ENCODE peak calls at places on chromosomes 7 and 10, in ten cellular contexts. One of them, this sample, is unnamed.

GRCh38 chr7:140899883-140900282 is 24.8 kb downstream of the BRAF start:
- DNase-seq in activated naive CD8-positive, alpha-beta T cell treated with anti-CD3 and anti-CD28 coated beads, Interleukin-2, amount 10 ng/mL, durations not matched to agents 7 days and 5 days: no peak
- DNase-seq in amygdala: no peak
- DNase-seq in OCI-M1: no peak
- DNase-seq in stimulated activated naive CD4-positive, alpha-beta T cell: no peak
- DNase-seq in heart left ventricle: no peak
- DNase-seq in neural crest cell: no peak
- DNase-seq in fibroblast of the aortic adventitia: no peak
- DNase-seq in hepatic stellate cell: no peak
- DNase-seq in thyroid gland: no peak
- DNase-seq in this sample: peak

GRCh38 chr7:101677421-101678137 is 48.5 kb upstream of the MYL10 start:
- DNase-seq in activated naive CD8-positive, alpha-beta T cell treated with anti-CD3 and anti-CD28 coated beads, Interleukin-2, amount 10 ng/mL, durations not matched to agents 7 days and 5 days: no peak
- DNase-seq in amygdala: no peak
- DNase-seq in OCI-M1: no peak
- DNase-seq in stimulated activated naive CD4-positive, alpha-beta T cell: no peak
- DNase-seq in heart left ventricle: no peak
- DNase-seq in neural crest cell: no peak
- DNase-seq in fibroblast of the aortic adventitia: no peak
- DNase-seq in hepatic stellate cell: no peak
- DNase-seq in thyroid gland: no peak
- DNase-seq in this sample: no peak

GRCh38 chr7:20340839-20341238 is 10.1 kb downstream of the ITGB8 start:
- DNase-seq in activated naive CD8-positive, alpha-beta T cell treated with anti-CD3 and anti-CD28 coated beads, Interleukin-2, amount 10 ng/mL, durations not matched to agents 7 days and 5 days: no peak
- DNase-seq in amygdala: no peak
- DNase-seq in OCI-M1: no peak
- DNase-seq in stimulated activated naive CD4-positive, alpha-beta T cell: no peak
- DNase-seq in heart left ventricle: no peak
- DNase-seq in neural crest cell: no peak
- DNase-seq in fibroblast of the aortic adventitia: no peak
- DNase-seq in hepatic stellate cell: no peak
- DNase-seq in thyroid gland: peak
- DNase-seq in this sample: peak

GRCh38 chr10:50464004-50464409 is 159.7 kb downstream of the SGMS1 start:
- DNase-seq in activated naive CD8-positive, alpha-beta T cell treated with anti-CD3 and anti-CD28 coated beads, Interleukin-2, amount 10 ng/mL, durations not matched to agents 7 days and 5 days: no peak
- DNase-seq in amygdala: no peak
- DNase-seq in OCI-M1: peak
- DNase-seq in stimulated activated naive CD4-positive, alpha-beta T cell: no peak
- DNase-seq in heart left ventricle: no peak
- DNase-seq in neural crest cell: no peak
- DNase-seq in fibroblast of the aortic adventitia: no peak
- DNase-seq in hepatic stellate cell: no peak
- DNase-seq in thyroid gland: peak
- DNase-seq in this sample: no peak

GRCh38 chr10:23834096-23834495 is 374.8 kb upstream of the KIAA1217 start:
- DNase-seq in activated naive CD8-positive, alpha-beta T cell treated with anti-CD3 and anti-CD28 coated beads, Interleukin-2, amount 10 ng/mL, durations not matched to agents 7 days and 5 days: no peak
- DNase-seq in amygdala: no peak
- DNase-seq in OCI-M1: no peak
- DNase-seq in stimulated activated naive CD4-positive, alpha-beta T cell: no peak
- DNase-seq in heart left ventricle: no peak
- DNase-seq in neural crest cell: no peak
- DNase-seq in fibroblast of the aortic adventitia: no peak
- DNase-seq in hepatic stellate cell: no peak
- DNase-seq in thyroid gland: no peak
- DNase-seq in this sample: no peak

GRCh38 chr10:89283988-89284475 is 17.8 kb upstream of the IFIT2 start:
- DNase-seq in activated naive CD8-positive, alpha-beta T cell treated with anti-CD3 and anti-CD28 coated beads, Interleukin-2, amount 10 ng/mL, durations not matched to agents 7 days and 5 days: no peak
- DNase-seq in amygdala: no peak
- DNase-seq in OCI-M1: no peak
- DNase-seq in stimulated activated naive CD4-positive, alpha-beta T cell: no peak
- DNase-seq in heart left ventricle: peak
- DNase-seq in neural crest cell: no peak
- DNase-seq in fibroblast of the aortic adventitia: peak
- DNase-seq in hepatic stellate cell: no peak
- DNase-seq in thyroid gland: peak
- DNase-seq in this sample: no peak

GRCh38 chr10:75956624-75957023 is 525.2 kb downstream of the LRMDA start:
- DNase-seq in activated naive CD8-positive, alpha-beta T cell treated with anti-CD3 and anti-CD28 coated beads, Interleukin-2, amount 10 ng/mL, durations not matched to agents 7 days and 5 days: no peak
- DNase-seq in amygdala: no peak
- DNase-seq in OCI-M1: peak
- DNase-seq in stimulated activated naive CD4-positive, alpha-beta T cell: no peak
- DNase-seq in heart left ventricle: no peak
- DNase-seq in neural crest cell: no peak
- DNase-seq in fibroblast of the aortic adventitia: peak
- DNase-seq in hepatic stellate cell: no peak
- DNase-seq in thyroid gland: no peak
- DNase-seq in this sample: no peak

GRCh38 chr10:87782721-87783120 is 35.3 kb downstream of the ATAD1 start:
- DNase-seq in activated naive CD8-positive, alpha-beta T cell treated with anti-CD3 and anti-CD28 coated beads, Interleukin-2, amount 10 ng/mL, durations not matched to agents 7 days and 5 days: no peak
- DNase-seq in amygdala: no peak
- DNase-seq in OCI-M1: no peak
- DNase-seq in stimulated activated naive CD4-positive, alpha-beta T cell: no peak
- DNase-seq in heart left ventricle: no peak
- DNase-seq in neural crest cell: no peak
- DNase-seq in fibroblast of the aortic adventitia: no peak
- DNase-seq in hepatic stellate cell: no peak
- DNase-seq in thyroid gland: no peak
- DNase-seq in this sample: no peak

GRCh38 chr7:37964196-37964595 is 43.8 kb downstream of the EPDR1 start:
- DNase-seq in activated naive CD8-positive, alpha-beta T cell treated with anti-CD3 and anti-CD28 coated beads, Interleukin-2, amount 10 ng/mL, durations not matched to agents 7 days and 5 days: no peak
- DNase-seq in amygdala: no peak
- DNase-seq in OCI-M1: no peak
- DNase-seq in stimulated activated naive CD4-positive, alpha-beta T cell: no peak
- DNase-seq in heart left ventricle: no peak
- DNase-seq in neural crest cell: no peak
- DNase-seq in fibroblast of the aortic adventitia: no peak
- DNase-seq in hepatic stellate cell: no peak
- DNase-seq in thyroid gland: no peak
- DNase-seq in this sample: no peak

GRCh38 chr7:44994877-44995554 is 5.0 kb upstream of the CCM2 start:
- DNase-seq in activated naive CD8-positive, alpha-beta T cell treated with anti-CD3 and anti-CD28 coated beads, Interleukin-2, amount 10 ng/mL, durations not matched to agents 7 days and 5 days: no peak
- DNase-seq in amygdala: no peak
- DNase-seq in OCI-M1: peak
- DNase-seq in stimulated activated naive CD4-positive, alpha-beta T cell: no peak
- DNase-seq in heart left ventricle: no peak
- DNase-seq in neural crest cell: no peak
- DNase-seq in fibroblast of the aortic adventitia: no peak
- DNase-seq in hepatic stellate cell: no peak
- DNase-seq in thyroid gland: no peak
- DNase-seq in this sample: no peak

GRCh38 chr7:87218941-87219544 is 489 bp downstream of the TMEM243 start:
- DNase-seq in activated naive CD8-positive, alpha-beta T cell treated with anti-CD3 and anti-CD28 coated beads, Interleukin-2, amount 10 ng/mL, durations not matched to agents 7 days and 5 days: no peak
- DNase-seq in amygdala: peak
- DNase-seq in OCI-M1: peak
- DNase-seq in stimulated activated naive CD4-positive, alpha-beta T cell: peak
- DNase-seq in heart left ventricle: peak
- DNase-seq in neural crest cell: no peak
- DNase-seq in fibroblast of the aortic adventitia: peak
- DNase-seq in hepatic stellate cell: peak
- DNase-seq in thyroid gland: peak
- DNase-seq in this sample: peak

GRCh38 chr7:19327011-19327410 is 181.8 kb upstream of the FERD3L start:
- DNase-seq in activated naive CD8-positive, alpha-beta T cell treated with anti-CD3 and anti-CD28 coated beads, Interleukin-2, amount 10 ng/mL, durations not matched to agents 7 days and 5 days: no peak
- DNase-seq in amygdala: no peak
- DNase-seq in OCI-M1: peak
- DNase-seq in stimulated activated naive CD4-positive, alpha-beta T cell: no peak
- DNase-seq in heart left ventricle: no peak
- DNase-seq in neural crest cell: no peak
- DNase-seq in fibroblast of the aortic adventitia: peak
- DNase-seq in hepatic stellate cell: no peak
- DNase-seq in thyroid gland: no peak
- DNase-seq in this sample: no peak

GRCh38 chr7:151981223-151981622 is 25.0 kb downstream of the GALNTL5 start:
- DNase-seq in activated naive CD8-positive, alpha-beta T cell treated with anti-CD3 and anti-CD28 coated beads, Interleukin-2, amount 10 ng/mL, durations not matched to agents 7 days and 5 days: no peak
- DNase-seq in amygdala: no peak
- DNase-seq in OCI-M1: no peak
- DNase-seq in stimulated activated naive CD4-positive, alpha-beta T cell: no peak
- DNase-seq in heart left ventricle: no peak
- DNase-seq in neural crest cell: no peak
- DNase-seq in fibroblast of the aortic adventitia: no peak
- DNase-seq in hepatic stellate cell: no peak
- DNase-seq in thyroid gland: no peak
- DNase-seq in this sample: no peak

GRCh38 chr10:133272964-133273420 is 3.7 kb downstream of the ADAM8 start:
- DNase-seq in activated naive CD8-positive, alpha-beta T cell treated with anti-CD3 and anti-CD28 coated beads, Interleukin-2, amount 10 ng/mL, durations not matched to agents 7 days and 5 days: no peak
- DNase-seq in amygdala: no peak
- DNase-seq in OCI-M1: no peak
- DNase-seq in stimulated activated naive CD4-positive, alpha-beta T cell: no peak
- DNase-seq in heart left ventricle: no peak
- DNase-seq in neural crest cell: no peak
- DNase-seq in fibroblast of the aortic adventitia: no peak
- DNase-seq in hepatic stellate cell: no peak
- DNase-seq in thyroid gland: no peak
- DNase-seq in this sample: no peak

GRCh38 chr7:15463801-15464761 is 97.7 kb downstream of the AGMO start:
- DNase-seq in activated naive CD8-positive, alpha-beta T cell treated with anti-CD3 and anti-CD28 coated beads, Interleukin-2, amount 10 ng/mL, durations not matched to agents 7 days and 5 days: no peak
- DNase-seq in amygdala: no peak
- DNase-seq in OCI-M1: no peak
- DNase-seq in stimulated activated naive CD4-positive, alpha-beta T cell: no peak
- DNase-seq in heart left ventricle: no peak
- DNase-seq in neural crest cell: no peak
- DNase-seq in fibroblast of the aortic adventitia: peak
- DNase-seq in hepatic stellate cell: no peak
- DNase-seq in thyroid gland: no peak
- DNase-seq in this sample: no peak

GRCh38 chr10:133442967-133443924 is 10.5 kb upstream of the SCART1 start:
- DNase-seq in activated naive CD8-positive, alpha-beta T cell treated with anti-CD3 and anti-CD28 coated beads, Interleukin-2, amount 10 ng/mL, durations not matched to agents 7 days and 5 days: no peak
- DNase-seq in amygdala: no peak
- DNase-seq in OCI-M1: no peak
- DNase-seq in stimulated activated naive CD4-positive, alpha-beta T cell: no peak
- DNase-seq in heart left ventricle: no peak
- DNase-seq in neural crest cell: no peak
- DNase-seq in fibroblast of the aortic adventitia: no peak
- DNase-seq in hepatic stellate cell: no peak
- DNase-seq in thyroid gland: no peak
- DNase-seq in this sample: no peak

GRCh38 chr10:6583447-6583846 is 3.4 kb upstream of the PRKCQ start:
- DNase-seq in activated naive CD8-positive, alpha-beta T cell treated with anti-CD3 and anti-CD28 coated beads, Interleukin-2, amount 10 ng/mL, durations not matched to agents 7 days and 5 days: peak
- DNase-seq in amygdala: no peak
- DNase-seq in OCI-M1: no peak
- DNase-seq in stimulated activated naive CD4-positive, alpha-beta T cell: peak
- DNase-seq in heart left ventricle: no peak
- DNase-seq in neural crest cell: no peak
- DNase-seq in fibroblast of the aortic adventitia: no peak
- DNase-seq in hepatic stellate cell: no peak
- DNase-seq in thyroid gland: no peak
- DNase-seq in this sample: no peak

GRCh38 chr10:103457176-103457712 is 1.5 kb downstream of the CALHM1 start:
- DNase-seq in activated naive CD8-positive, alpha-beta T cell treated with anti-CD3 and anti-CD28 coated beads, Interleukin-2, amount 10 ng/mL, durations not matched to agents 7 days and 5 days: no peak
- DNase-seq in amygdala: no peak
- DNase-seq in OCI-M1: no peak
- DNase-seq in stimulated activated naive CD4-positive, alpha-beta T cell: no peak
- DNase-seq in heart left ventricle: no peak
- DNase-seq in neural crest cell: no peak
- DNase-seq in fibroblast of the aortic adventitia: no peak
- DNase-seq in hepatic stellate cell: no peak
- DNase-seq in thyroid gland: no peak
- DNase-seq in this sample: no peak

GRCh38 chr7:105826143-105826542 is 50.3 kb downstream of the ATXN7L1 start:
- DNase-seq in activated naive CD8-positive, alpha-beta T cell treated with anti-CD3 and anti-CD28 coated beads, Interleukin-2, amount 10 ng/mL, durations not matched to agents 7 days and 5 days: no peak
- DNase-seq in amygdala: no peak
- DNase-seq in OCI-M1: no peak
- DNase-seq in stimulated activated naive CD4-positive, alpha-beta T cell: no peak
- DNase-seq in heart left ventricle: no peak
- DNase-seq in neural crest cell: no peak
- DNase-seq in fibroblast of the aortic adventitia: peak
- DNase-seq in hepatic stellate cell: no peak
- DNase-seq in thyroid gland: no peak
- DNase-seq in this sample: no peak

GRCh38 chr10:68419376-68419775 is 12.3 kb upstream of the RUFY2 start:
- DNase-seq in activated naive CD8-positive, alpha-beta T cell treated with anti-CD3 and anti-CD28 coated beads, Interleukin-2, amount 10 ng/mL, durations not matched to agents 7 days and 5 days: no peak
- DNase-seq in amygdala: no peak
- DNase-seq in OCI-M1: no peak
- DNase-seq in stimulated activated naive CD4-positive, alpha-beta T cell: no peak
- DNase-seq in heart left ventricle: no peak
- DNase-seq in neural crest cell: no peak
- DNase-seq in fibroblast of the aortic adventitia: no peak
- DNase-seq in hepatic stellate cell: no peak
- DNase-seq in thyroid gland: no peak
- DNase-seq in this sample: no peak

GRCh38 chr7:150404172-150404784 is 25.1 kb downstream of the ZNF775 start:
- DNase-seq in activated naive CD8-positive, alpha-beta T cell treated with anti-CD3 and anti-CD28 coated beads, Interleukin-2, amount 10 ng/mL, durations not matched to agents 7 days and 5 days: no peak
- DNase-seq in amygdala: no peak
- DNase-seq in OCI-M1: peak
- DNase-seq in stimulated activated naive CD4-positive, alpha-beta T cell: peak
- DNase-seq in heart left ventricle: no peak
- DNase-seq in neural crest cell: no peak
- DNase-seq in fibroblast of the aortic adventitia: no peak
- DNase-seq in hepatic stellate cell: no peak
- DNase-seq in thyroid gland: no peak
- DNase-seq in this sample: no peak

GRCh38 chr7:30549933-30550493 is 44.7 kb upstream of the GARS1 start:
- DNase-seq in activated naive CD8-positive, alpha-beta T cell treated with anti-CD3 and anti-CD28 coated beads, Interleukin-2, amount 10 ng/mL, durations not matched to agents 7 days and 5 days: no peak
- DNase-seq in amygdala: no peak
- DNase-seq in OCI-M1: peak
- DNase-seq in stimulated activated naive CD4-positive, alpha-beta T cell: no peak
- DNase-seq in heart left ventricle: peak
- DNase-seq in neural crest cell: no peak
- DNase-seq in fibroblast of the aortic adventitia: no peak
- DNase-seq in hepatic stellate cell: no peak
- DNase-seq in thyroid gland: no peak
- DNase-seq in this sample: peak

This sample was measured in neuronal stem cell.